ENCODE peak calls at places on chromosome 3, in four cellular contexts. W is B cell; V is activated CD8-positive, alpha-beta memory T cell treated with anti-CD3 and anti-CD28 coated beads for 48 hours; B is bronchial epithelial cell. U is an unnamed sample.
A peak's percentile ranks its signal among the peaks of the same experiment; 100 is the strongest.

GRCh38 chr3:190338717-190339116 is 16.5 kb upstream of the CLDN1 start:
- DNase-seq in W (no peak), V (no peak), B (peak; percentile 98), U (no peak)

GRCh38 chr3:72018339-72018984 is 233.5 kb upstream of the PROK2 start:
- DNase-seq in V (no peak), B (no peak), W (no peak), U (peak; percentile 71)

GRCh38 chr3:54967586-54968244 is 39.9 kb upstream of the LRTM1 start:
- DNase-seq in B (peak; percentile 64), V (no peak), W (no peak), U (no peak)

GRCh38 chr3:128805771-128806170 is 73.6 kb upstream of the ACAD9 start:
- DNase-seq in B (peak; percentile 88), W (no peak), V (no peak), U (no peak)

GRCh38 chr3:38027466-38028465 is 1.7 kb downstream of the PLCD1 start:
- DNase-seq in V (no peak), W (no peak), B (no peak), U (no peak)

GRCh38 chr3:60225848-60226247 is 1025.4 kb downstream of the FHIT start:
- DNase-seq in B (no peak), V (no peak), W (no peak), U (no peak)

GRCh38 chr3:15923640-15924405 is 126.0 kb upstream of the ANKRD28 start:
- DNase-seq in V (no peak), W (no peak), B (peak; percentile 53), U (no peak)

GRCh38 chr3:67087788-67088187 is 89.7 kb downstream of the KBTBD8 start:
- DNase-seq in V (no peak), W (no peak), B (no peak), U (no peak)

GRCh38 chr3:156620901-156621300 is 53.5 kb upstream of the TIPARP start:
- DNase-seq in B (peak; percentile 58), W (no peak), V (no peak), U (no peak)

GRCh38 chr3:46913644-46914043 is 36.1 kb downstream of the PTH1R start:
- DNase-seq in B (peak; percentile 88), W (peak; percentile 35), V (no peak), U (no peak)

GRCh38 chr3:3177861-3178497 is 1.5 kb downstream of the CRBN start:
- DNase-seq in W (no peak), V (no peak), B (peak; percentile 27), U (no peak)

GRCh38 chr3:97009427-97010019 is 195.1 kb downstream of the EPHA6 start:
- DNase-seq in V (no peak), B (no peak), W (no peak), U (peak; percentile 68)

GRCh38 chr3:153338487-153338886 is 176.5 kb downstream of the RAP2B start:
- DNase-seq in W (no peak), V (no peak), B (peak; percentile 21), U (no peak)

GRCh38 chr3:186320862-186321568 is 41.0 kb downstream of the DGKG start:
- DNase-seq in V (no peak), W (no peak), B (peak; percentile 96), U (peak; percentile 72)

GRCh38 chr3:120559228-120560061 is 36.7 kb upstream of the NDUFB4 start:
- DNase-seq in W (no peak), V (no peak), B (peak; percentile 83), U (peak; percentile 93)

GRCh38 chr3:38606561-38606960 is 42.9 kb downstream of the SCN5A start:
- DNase-seq in B (no peak), W (no peak), V (no peak), U (no peak)

GRCh38 chr3:73046195-73046594 is 15.3 kb upstream of the EBLN2 start:
- DNase-seq in B (no peak), V (no peak), W (no peak), U (no peak)

GRCh38 chr3:9078561-9079240 is 115.4 kb upstream of the RAD18 start:
- DNase-seq in V (no peak), B (no peak), W (no peak), U (peak; percentile 60)

GRCh38 chr3:52851348-52851747 is 16.5 kb upstream of the MUSTN1 start:
- DNase-seq in V (no peak), W (no peak), B (peak; percentile 46), U (peak; percentile 93)

GRCh38 chr3:22542311-22542710 is 660.8 kb upstream of the UBE2E2 start:
- DNase-seq in B (peak; percentile 58), V (no peak), W (no peak), U (no peak)

U was measured in islet precursor cell.